ENCODE peak calls at places on chromosomes 5 and 9, in six cellular contexts. F is body of pancreas, P is lower lobe of right lung, N is breast epithelium, A is SK-N-SH, T is kidney. M is an unnamed sample. For H3K4me1, the result is how much of the 10 kb centered on the place peaks cover.

GRCh38 chr5:144189800-144190429 is 19.2 kb downstream of the KCTD16 start:
- DNase-seq in F (no peak), P (peak), N (no peak), A (peak), T (no peak), M (no peak)

GRCh38 chr9:112529316-112529715 is 42.7 kb downstream of the KIAA1958 start:
- DNase-seq in F (no peak), P (no peak), N (no peak), A (no peak), T (no peak), M (no peak)

GRCh38 chr5:168647083-168647482 is 67.9 kb upstream of the PANK3 start:
- DNase-seq in F (no peak), P (no peak), N (no peak), A (no peak), T (no peak), M (no peak)

GRCh38 chr5:80961376-80962281 is 1.5 kb downstream of the RASGRF2 start:
- DNase-seq in F (no peak), P (no peak), N (no peak), A (no peak), T (no peak), M (no peak)

GRCh38 chr5:8457187-8458037 is 588.5 kb downstream of the MTRR start:
- DNase-seq in F (peak), P (peak), N (peak), A (peak), T (peak), M (peak)

GRCh38 chr5:181120761-181121160 is 10.2 kb downstream of the OR2V1 start:
- DNase-seq in F (no peak), P (no peak), N (no peak), A (no peak), T (no peak), M (no peak)

GRCh38 chr9:83340451-83340850 is 197.8 kb downstream of the FRMD3 start:
- DNase-seq in F (no peak), P (no peak), N (no peak), A (no peak), T (no peak), M (no peak)

GRCh38 chr5:123549256-123549904 is 37.4 kb downstream of the CSNK1G3 start:
- DNase-seq in F (no peak), P (no peak), N (no peak), A (no peak), T (no peak), M (no peak)

GRCh38 chr9:12817702-12818101 is 42.9 kb downstream of the LURAP1L start:
- DNase-seq in F (peak), P (peak), N (peak), A (no peak), T (peak), M (no peak)

GRCh38 chr5:65803699-65804426 is 81.9 kb downstream of the NLN start:
- DNase-seq in F (no peak), P (no peak), N (no peak), A (no peak), T (no peak), M (no peak)

GRCh38 chr5:80186634-80187033 is 69.2 kb downstream of the SERINC5 start:
- DNase-seq in F (peak), P (peak), N (no peak), A (no peak), T (no peak), M (no peak)

GRCh38 chr5:133116601-133117000 is 64.8 kb downstream of the HSPA4 start:
- DNase-seq in F (no peak), P (no peak), N (no peak), A (no peak), T (no peak), M (no peak)

GRCh38 chr5:125712397-125712796 is 710.8 kb upstream of the GRAMD2B start:
- DNase-seq in F (no peak), P (no peak), N (no peak), A (no peak), T (no peak), M (no peak)

GRCh38 chr5:61363715-61364114 is 31.7 kb downstream of the ZSWIM6 start:
- DNase-seq in F (no peak), P (no peak), N (no peak), A (no peak), T (no peak), M (no peak)

GRCh38 chr9:137240321-137240840 is 706 bp upstream of the TUBB4B start:
- DNase-seq in F (peak), P (peak), N (peak), A (peak), T (peak), M (peak)

GRCh38 chr5:177317959-177318377 is 6.3 kb upstream of the MXD3 start:
- DNase-seq in F (peak), P (peak), N (peak), A (peak), T (peak), M (peak)

GRCh38 chr9:131650254-131650653 is 89.6 kb downstream of the RAPGEF1 start:
- DNase-seq in F (peak), P (peak), N (no peak), A (no peak), T (peak), M (no peak)

GRCh38 chr9:124894741-124895170 is 32.8 kb downstream of the ARPC5L start:
- DNase-seq in F (no peak), P (no peak), N (no peak), A (no peak), T (no peak), M (no peak)

GRCh38 chr9:68750786-68751185 is 45.7 kb downstream of the PIP5K1B start:
- DNase-seq in F (no peak), P (no peak), N (no peak), A (no peak), T (no peak), M (no peak)

GRCh38 chr5:141477815-141478214 is 2.0 kb downstream of the PCDHGC3 start:
- DNase-seq in F (no peak), P (no peak), N (no peak), A (peak), T (no peak), M (no peak)

GRCh38 chr9:121698627-121699270 is 47.3 kb downstream of the DAB2IP start:
- DNase-seq in F (no peak), P (peak), N (no peak), A (peak), T (peak), M (no peak)

GRCh38 chr5:3353561-3353960 is 242.1 kb upstream of the IRX1 start:
- DNase-seq in F (no peak), P (no peak), N (no peak), A (no peak), T (no peak), M (no peak)

GRCh38 chr5:66796306-66797292 is 200.4 kb downstream of the MAST4 start:
- DNase-seq in F (no peak), P (no peak), N (no peak), A (peak), T (no peak), M (no peak)

GRCh38 chr9:93121316-93122241 is 12.5 kb downstream of the NINJ1 start:
- DNase-seq in F (no peak), P (peak), N (no peak), A (no peak), T (peak), M (no peak)

GRCh38 chr5:33637011-33637410 is 196.2 kb downstream of the TARS1 start:
- DNase-seq in F (no peak), P (no peak), N (no peak), A (no peak), T (no peak), M (no peak)

GRCh38 chr9:5292141-5292540 is 12.4 kb downstream of the RLN2 start:
- DNase-seq in F (no peak), P (no peak), N (no peak), A (no peak), T (no peak), M (no peak)

GRCh38 chr5:110770286-110770685 is 31.5 kb downstream of the SLC25A46 start:
- DNase-seq in F (no peak), P (no peak), N (no peak), A (no peak), T (no peak), M (no peak)

GRCh38 chr9:83218411-83219090 is 155.6 kb upstream of the RASEF start:
- DNase-seq in F (peak), P (no peak), N (no peak), A (no peak), T (no peak), M (no peak)

GRCh38 chr5:79183617-79184016 is 52.3 kb upstream of the JMY start:
- DNase-seq in F (no peak), P (no peak), N (no peak), A (no peak), T (no peak), M (no peak)

GRCh38 chr5:73230264-73231244 is 57.6 kb downstream of the TMEM174 start:
- DNase-seq in F (no peak), P (no peak), N (no peak), A (no peak), T (peak), M (no peak)

DNA sequence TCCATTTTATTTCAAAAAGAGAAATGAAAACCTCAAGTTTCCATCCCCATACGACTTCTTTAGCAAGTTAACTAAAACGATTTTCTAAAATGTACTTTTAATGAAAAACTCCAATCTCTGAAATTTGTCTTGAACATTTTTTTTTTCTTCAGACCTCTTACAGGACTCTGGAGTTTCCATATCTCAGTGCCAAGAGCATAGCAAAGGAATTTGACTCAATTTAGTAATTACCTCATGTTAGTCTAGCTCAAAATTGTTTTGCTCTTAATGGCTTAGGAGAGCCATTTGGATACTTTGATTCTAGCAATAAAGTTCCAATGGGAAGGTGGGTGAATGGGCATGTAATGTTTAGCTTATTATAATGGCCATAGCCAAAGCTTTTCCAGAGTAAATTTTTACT is 26.0 kb upstream of the SPATA31D4 start:
- DNase-seq in F (no peak), P (no peak), N (no peak), A (no peak), T (no peak), M (no peak)
- H3K27ac ChIP-seq in F (no peak), P (no peak), N (no peak), A (no peak), T (no peak), M (no peak)

GRCh38 chr9:21504894-21505293 is 22.8 kb upstream of the IFNE start:
- DNase-seq in F (no peak), P (no peak), N (no peak), A (no peak), T (no peak), M (no peak)
- H3K4me1 ChIP-seq in F (under half), P (under half), N (under half), A (under half), T (under half), M (under half)

GRCh38 chr5:135219868-135220267 is 179.2 kb downstream of the MACROH2A1 start:
- DNase-seq in F (no peak), P (no peak), N (peak), A (no peak), T (peak), M (no peak)

GRCh38 chr5:135219239-135219638 is 179.8 kb downstream of the MACROH2A1 start:
- DNase-seq in F (no peak), P (no peak), N (no peak), A (no peak), T (no peak), M (no peak)

GRCh38 chr5:135221187-135221473 is 177.9 kb downstream of the MACROH2A1 start:
- DNase-seq in F (no peak), P (no peak), N (no peak), A (no peak), T (no peak), M (no peak)

GRCh38 chr5:135221696-135222095 is 177.3 kb downstream of the MACROH2A1 start:
- DNase-seq in F (no peak), P (no peak), N (peak), A (no peak), T (no peak), M (no peak)

GRCh38 chr5:135220394-135221186 is 178.4 kb downstream of the MACROH2A1 start:
- DNase-seq in F (no peak), P (no peak), N (peak), A (no peak), T (peak), M (peak)
- H3K27ac ChIP-seq in F (no peak), P (no peak), N (no peak), A (no peak), T (no peak), M (no peak)

GRCh38 chr5:95939465-95939864 is 22.2 kb downstream of the ELL2 start:
- DNase-seq in F (no peak), P (no peak), N (no peak), A (no peak), T (no peak), M (no peak)
- H3K4me1 ChIP-seq in F (half or more), P (under half), N (under half), A (under half), T (under half), M (under half)

GRCh38 chr9:98251554-98251953 is 3.9 kb downstream of the TBC1D2 start:
- DNase-seq in F (no peak), P (no peak), N (no peak), A (no peak), T (peak), M (no peak)

GRCh38 chr9:98247826-98248657 is 7.4 kb downstream of the TBC1D2 start:
- DNase-seq in F (no peak), P (no peak), N (no peak), A (no peak), T (no peak), M (no peak)

GRCh38 chr9:98248737-98249474 is 6.5 kb downstream of the TBC1D2 start:
- DNase-seq in F (peak), P (peak), N (no peak), A (no peak), T (peak), M (peak)

GRCh38 chr9:98253563-98253962 is 1.9 kb downstream of the TBC1D2 start:
- DNase-seq in F (no peak), P (no peak), N (no peak), A (no peak), T (no peak), M (no peak)

GRCh38 chr9:98249774-98250173 is 5.7 kb downstream of the TBC1D2 start:
- DNase-seq in F (no peak), P (no peak), N (no peak), A (no peak), T (no peak), M (no peak)
- H3K27ac ChIP-seq in F (no peak), P (peak), N (no peak), A (no peak), T (no peak), M (no peak)

GRCh38 chr9:35350827-35351549 is 138.9 kb upstream of the RUSC2 start:
- DNase-seq in F (peak), P (no peak), N (no peak), A (no peak), T (no peak), M (no peak)

GRCh38 chr9:35349287-35349990 is 140.5 kb upstream of the RUSC2 start:
- DNase-seq in F (peak), P (no peak), N (peak), A (no peak), T (no peak), M (no peak)

GRCh38 chr9:35348109-35348508 is 141.8 kb upstream of the RUSC2 start:
- DNase-seq in F (no peak), P (no peak), N (no peak), A (no peak), T (no peak), M (no peak)

GRCh38 chr9:35353731-35354365 is 136.1 kb upstream of the RUSC2 start:
- DNase-seq in F (no peak), P (no peak), N (no peak), A (no peak), T (no peak), M (no peak)

GRCh38 chr9:35350212-35350611 is 139.7 kb upstream of the RUSC2 start:
- DNase-seq in F (no peak), P (no peak), N (no peak), A (no peak), T (no peak), M (no peak)
- H3K4me1 ChIP-seq in F (under half), P (under half), N (under half), A (under half), T (under half), M (under half)

GRCh38 chr5:175478384-175479124 is at the start of gene SFXN1:
- DNase-seq in F (peak), P (peak), N (peak), A (peak), T (peak), M (peak)
- H3K27ac ChIP-seq in F (peak), P (peak), N (peak), A (peak), T (peak), M (peak)

GRCh38 chr9:88923653-88924284 is 67.5 kb upstream of the S1PR3 start:
- DNase-seq in F (peak), P (peak), N (no peak), A (no peak), T (no peak), M (peak)
- H3K4me1 ChIP-seq in F (under half), P (under half), N (under half), A (under half), T (under half), M (under half)

GRCh38 chr9:16236882-16237281 is 633.6 kb downstream of the BNC2 start:
- DNase-seq in F (no peak), P (no peak), N (no peak), A (no peak), T (no peak), M (no peak)
- H3K27ac ChIP-seq in F (no peak), P (no peak), N (no peak), A (no peak), T (no peak), M (peak)

M was measured in heart left ventricle.